ENCODE peak calls at places on chromosomes 16 and 17, in four cellular contexts. W is GM23338, M is SK-N-SH, X is MM.1S. H is an unnamed sample.

GRCh38 chr17:7440823-7441174 is 1.5 kb downstream of the FGF11 start:
- DNase-seq in W (peak; percentile 71), M (peak; percentile 72), X (no peak), H (peak; percentile 66)

GRCh38 chr16:89143201-89143741 is 28.3 kb upstream of the CDH15 start:
- DNase-seq in W (no peak), M (no peak), X (no peak), H (no peak)

GRCh38 chr17:2122641-2123302 is 67.9 kb downstream of the HIC1 start:
- DNase-seq in W (peak; percentile 25), M (peak; percentile 56), X (no peak), H (peak; percentile 50)

GRCh38 chr16:82935781-82936180 is 309.0 kb downstream of the CDH13 start:
- DNase-seq in W (no peak), M (no peak), X (no peak), H (no peak)

GRCh38 chr16:19289805-19290490 is 4.4 kb downstream of the CLEC19A start:
- DNase-seq in W (peak; percentile 72), M (peak; percentile 16), X (no peak), H (peak; percentile 83)

GRCh38 chr16:49021136-49021535 is 260.5 kb downstream of the CBLN1 start:
- DNase-seq in W (peak; percentile 35), M (peak; percentile 40), X (no peak), H (peak; percentile 25)

GRCh38 chr16:67847064-67847861 is at the start of gene CENPT:
- DNase-seq in W (peak; percentile 62), M (peak; percentile 55), X (peak; percentile 70), H (peak; percentile 22)

GRCh38 chr17:42697108-42697811 is 14.9 kb downstream of the CNTNAP1 start:
- DNase-seq in W (no peak), M (peak; percentile 10), X (no peak), H (no peak)

GRCh38 chr17:42042598-42043319 is 7.6 kb downstream of the C17orf113 start:
- DNase-seq in W (no peak), M (no peak), X (no peak), H (no peak)

GRCh38 chr17:38916771-38917170 is 8.6 kb upstream of the LASP1NB start:
- DNase-seq in W (no peak), M (no peak), X (no peak), H (no peak)

GRCh38 chr17:81998719-81999438 is 21.4 kb downstream of the ASPSCR1 start:
- DNase-seq in W (no peak), M (no peak), X (no peak), H (no peak)

GRCh38 chr17:82001657-82002056 is 21.0 kb downstream of the CENPX start:
- DNase-seq in W (no peak), M (no peak), X (no peak), H (no peak)

GRCh38 chr17:82000803-82001649 is 21.7 kb downstream of the CENPX start:
- DNase-seq in W (no peak), M (no peak), X (no peak), H (no peak)

GRCh38 chr17:81999587-81999974 is 22.2 kb downstream of the ASPSCR1 start:
- DNase-seq in W (no peak), M (no peak), X (no peak), H (no peak)

DNA sequence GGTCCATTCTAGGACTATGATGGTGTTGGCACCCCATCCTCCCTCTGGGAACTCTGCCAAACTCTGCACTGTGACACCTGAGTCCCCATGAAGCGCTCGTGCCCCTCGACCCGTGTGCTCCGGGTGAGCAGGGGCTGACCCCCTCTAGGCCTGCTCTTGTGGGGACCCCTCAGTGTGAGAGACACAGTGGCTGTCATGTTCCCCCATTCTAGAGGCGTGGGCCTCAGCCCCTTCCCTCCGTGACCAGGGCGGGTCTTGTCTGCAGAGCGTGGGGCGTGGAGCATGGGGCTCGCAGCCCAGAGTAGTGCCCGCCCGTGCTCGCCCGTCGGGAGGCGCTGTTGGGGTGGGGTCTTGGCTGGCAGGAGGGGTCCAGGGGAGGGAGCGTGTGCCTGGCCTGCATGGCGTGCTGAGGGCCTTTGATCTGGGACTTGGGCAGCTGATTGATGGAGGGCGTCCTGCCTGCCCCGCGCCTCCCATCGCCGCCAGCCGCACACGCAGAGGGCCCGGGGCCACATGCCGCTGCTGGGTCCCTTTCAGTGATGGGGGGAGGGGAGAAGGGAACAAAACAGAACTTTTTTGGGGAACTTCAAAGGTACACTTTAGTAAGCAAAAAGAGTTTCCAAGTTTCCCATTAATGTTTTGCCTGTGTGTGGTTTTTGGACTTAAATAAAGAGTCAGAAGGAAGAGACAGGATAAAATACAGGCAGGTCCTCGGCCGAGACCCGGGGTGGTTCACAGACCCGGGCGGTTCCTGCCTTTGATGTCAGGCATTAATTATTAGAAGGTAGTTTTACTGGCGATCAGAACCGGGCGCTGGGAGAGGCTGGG is 22.5 kb downstream of the CENPX start:
- DNase-seq in W (peak; percentile 44), M (no peak), X (no peak), H (no peak)
- TF ChIP-seq EZH2phosphoT487 in W (no peak), M (no peak), X (no peak), H (no peak)

DNA sequence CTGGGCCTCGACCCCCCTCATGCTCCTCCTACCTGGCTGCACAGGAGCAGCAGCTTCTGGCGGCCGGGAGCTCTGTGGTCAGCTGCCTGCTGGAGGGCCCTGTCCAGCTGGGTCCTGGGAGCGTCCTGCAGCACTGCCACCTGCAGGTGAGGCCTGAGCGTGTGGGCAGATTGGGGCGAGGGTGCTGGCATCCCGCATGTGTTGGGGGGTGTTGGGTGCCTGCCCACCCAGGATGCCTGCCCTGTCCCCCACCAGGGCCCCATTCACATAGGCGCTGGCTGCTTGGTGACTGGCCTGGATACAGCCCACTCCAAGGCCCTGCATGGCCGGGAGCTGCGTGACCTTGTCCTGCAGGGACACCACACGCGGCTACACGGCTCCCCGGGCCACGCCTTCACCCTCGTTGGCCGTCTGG is 16.5 kb downstream of the FCSK start:
- DNase-seq in W (peak; percentile 71), M (peak; percentile 87), X (no peak), H (peak; percentile 81)
- H3K36me3 ChIP-seq in W (no peaks in the 10 kb centered on the region), M (no peaks in the 10 kb centered on the region), X (no peaks in the 10 kb centered on the region), H (no peaks in the 10 kb centered on the region)

GRCh38 chr17:74821655-74822328 is 37.9 kb downstream of the GRIN2C start:
- DNase-seq in W (no peak), M (no peak), X (no peak), H (no peak)

GRCh38 chr17:74822329-74823175 is 37.1 kb downstream of the GRIN2C start:
- DNase-seq in W (no peak), M (no peak), X (no peak), H (no peak)

GRCh38 chr17:74825952-74826713 is 33.6 kb downstream of the GRIN2C start:
- DNase-seq in W (no peak), M (no peak), X (no peak), H (no peak)

GRCh38 chr17:74825003-74825627 is 34.6 kb downstream of the GRIN2C start:
- DNase-seq in W (no peak), M (no peak), X (no peak), H (no peak)

GRCh38 chr17:74823176-74823495 is 36.5 kb downstream of the GRIN2C start:
- DNase-seq in W (no peak), M (no peak), X (no peak), H (no peak)
- H2AFZ ChIP-seq in W (no peak overlapping the region), M (no peak overlapping the region), X (no peak overlapping the region), H (no peak overlapping the region)

DNA sequence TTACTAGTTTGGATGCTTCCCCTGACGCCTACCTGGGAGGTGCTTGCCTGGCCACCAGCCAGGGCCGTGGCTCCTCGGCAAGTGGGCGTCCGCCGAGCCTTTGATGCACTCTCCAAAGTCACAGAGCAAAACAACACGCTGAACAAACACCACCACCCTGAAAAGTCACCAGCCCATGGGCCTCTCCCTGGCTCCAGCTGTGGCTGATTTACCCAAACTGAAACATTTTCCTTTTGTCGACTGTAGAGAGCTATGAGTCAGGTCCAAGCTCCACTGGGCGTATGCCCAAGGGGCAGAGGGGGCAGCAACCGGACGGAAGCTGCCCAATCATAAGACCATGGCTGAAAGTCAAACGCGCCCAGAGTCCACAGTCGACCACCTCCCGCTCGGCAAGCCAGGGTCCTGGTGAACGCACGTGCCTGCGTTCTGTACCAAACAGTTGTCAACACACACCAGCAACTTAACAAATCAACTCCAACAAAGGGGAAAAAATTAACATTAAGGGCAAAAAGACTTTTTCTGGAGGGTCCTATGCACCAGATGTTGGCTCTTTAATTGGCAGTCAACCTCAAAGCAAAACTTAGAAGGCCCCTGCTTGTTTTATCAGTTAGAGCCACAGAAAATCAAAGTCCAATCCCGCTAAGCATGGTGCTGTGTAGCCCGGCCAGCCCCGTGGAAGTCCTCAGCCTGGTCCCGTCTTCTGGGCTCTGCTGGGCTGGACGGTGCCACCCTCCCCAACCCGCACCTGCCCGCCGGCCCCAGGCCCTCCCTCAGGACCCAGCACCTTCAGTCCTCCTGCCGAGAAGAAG is 47.3 kb downstream of the TBC1D16 start:
- DNase-seq in W (no peak), M (no peak), X (no peak), H (no peak)
- TF ChIP-seq EZH2phosphoT487 in W (no peak), M (no peak), X (peak; percentile 62), H (no peak)

GRCh38 chr17:75703191-75703590 is 18.1 kb upstream of the ITGB4 start:
- DNase-seq in W (no peak), M (no peak), X (no peak), H (no peak)
- H3K36me3 ChIP-seq in W (peaks cover 23% of the 10 kb centered on the region), M (peaks cover 83% of the 10 kb centered on the region), X (peaks cover 5% of the 10 kb centered on the region), H (no peaks in the 10 kb centered on the region)

H was measured in neural progenitor cell.